ENCODE peak calls at places on chromosomes 4 and X, in five cellular contexts. X is A549, O is body of pancreas, B is heart left ventricle, L is HCT116. C is an unnamed sample.

GRCh38 chrX:86033385-86033784 is 14.0 kb downstream of the CHM start:
- DNase-seq in X (no peak), O (no peak), B (no peak), L (no peak), C (no peak)

GRCh38 chr4:89303177-89303576 is 4.4 kb downstream of the GPRIN3 start:
- DNase-seq in X (peak; percentile 91), O (peak; percentile 53), B (peak; percentile 58), L (no peak), C (no peak)

GRCh38 chrX:116823677-116824076 is 360.9 kb upstream of the CT83 start:
- DNase-seq in X (no peak), O (no peak), B (no peak), L (no peak), C (no peak)

GRCh38 chr4:146646601-146647000 is 7.9 kb downstream of the POU4F2 start:
- DNase-seq in X (no peak), O (no peak), B (no peak), L (no peak), C (no peak)

GRCh38 chrX:107676559-107677378 is 48.5 kb downstream of the PRPS1 start:
- DNase-seq in X (peak; percentile 88), O (peak; percentile 83), B (peak; percentile 82), L (peak; percentile 78), C (peak; percentile 77)

GRCh38 chr4:179097741-179098140 is 1655.5 kb upstream of the AGA start:
- DNase-seq in X (no peak), O (peak; percentile 5), B (no peak), L (no peak), C (no peak)

GRCh38 chr4:147786031-147786430 is 54.1 kb downstream of the ARHGAP10 start:
- DNase-seq in X (no peak), O (no peak), B (no peak), L (no peak), C (no peak)

GRCh38 chr4:69025191-69025998 is 70.9 kb upstream of the UGT2B7 start:
- DNase-seq in X (peak; percentile 50), O (peak; percentile 51), B (no peak), L (peak; percentile 2), C (no peak)

GRCh38 chrX:313546-313945 is 5.0 kb downstream of the GTPBP6 start:
- DNase-seq in X (no peak), O (no peak), B (no peak), L (no peak), C (no peak)

GRCh38 chrX:789096-789495 is 158.5 kb downstream of the SHOX start:
- DNase-seq in X (no peak), O (no peak), B (no peak), L (no peak), C (no peak)

GRCh38 chrX:48513670-48514069 is 4.9 kb downstream of the PORCN start:
- DNase-seq in X (no peak), O (no peak), B (no peak), L (no peak), C (no peak)

GRCh38 chrX:23317799-23318724 is 16.6 kb upstream of the PTCHD1 start:
- DNase-seq in X (peak; percentile 13), O (peak; percentile 30), B (no peak), L (no peak), C (no peak)

GRCh38 chrX:2192584-2193272 is 308.0 kb downstream of the DHRSX start:
- DNase-seq in X (no peak), O (no peak), B (no peak), L (no peak), C (no peak)

GRCh38 chr4:21949073-21949457 is 493 bp upstream of the KCNIP4 start:
- DNase-seq in X (no peak), O (peak; percentile 26), B (peak; percentile 8), L (no peak), C (no peak)

GRCh38 chrX:132612990-132613564 is 124.2 kb upstream of the MBNL3 start:
- DNase-seq in X (peak; percentile 23), O (peak; percentile 72), B (peak; percentile 12), L (peak; percentile 12), C (peak; percentile 56)

GRCh38 chr4:129014566-129015509 is 78.5 kb downstream of the SCLT1 start:
- DNase-seq in X (no peak), O (no peak), B (no peak), L (no peak), C (no peak)

GRCh38 chr4:188268081-188268908 is 129.1 kb downstream of the TRIML1 start:
- DNase-seq in X (no peak), O (no peak), B (no peak), L (no peak), C (no peak)

GRCh38 chr4:38621004-38621684 is 42.9 kb upstream of the KLF3 start:
- DNase-seq in X (peak; percentile 87), O (peak; percentile 60), B (no peak), L (peak; percentile 29), C (peak; percentile 67)

GRCh38 chr4:55051532-55051931 is 73.9 kb downstream of the KDR start:
- DNase-seq in X (no peak), O (no peak), B (no peak), L (no peak), C (no peak)

GRCh38 chr4:117203231-117203630 is 117.9 kb upstream of the TRAM1L1 start:
- DNase-seq in X (no peak), O (no peak), B (no peak), L (no peak), C (no peak)

GRCh38 chr4:158540125-158540907 is 18.6 kb downstream of the RXFP1 start:
- DNase-seq in X (no peak), O (no peak), B (no peak), L (no peak), C (no peak)

GRCh38 chr4:53346920-53347852 is 18.7 kb downstream of the SCFD2 start:
- DNase-seq in X (no peak), O (no peak), B (no peak), L (no peak), C (no peak)

GRCh38 chrX:40326186-40326965 is 228.6 kb upstream of the BCOR start:
- DNase-seq in X (peak; percentile 7), O (no peak), B (no peak), L (no peak), C (no peak)

GRCh38 chr4:77586953-77587383 is 18.7 kb upstream of the CXCL13 start:
- DNase-seq in X (peak; percentile 12), O (no peak), B (no peak), L (no peak), C (no peak)

DNA sequence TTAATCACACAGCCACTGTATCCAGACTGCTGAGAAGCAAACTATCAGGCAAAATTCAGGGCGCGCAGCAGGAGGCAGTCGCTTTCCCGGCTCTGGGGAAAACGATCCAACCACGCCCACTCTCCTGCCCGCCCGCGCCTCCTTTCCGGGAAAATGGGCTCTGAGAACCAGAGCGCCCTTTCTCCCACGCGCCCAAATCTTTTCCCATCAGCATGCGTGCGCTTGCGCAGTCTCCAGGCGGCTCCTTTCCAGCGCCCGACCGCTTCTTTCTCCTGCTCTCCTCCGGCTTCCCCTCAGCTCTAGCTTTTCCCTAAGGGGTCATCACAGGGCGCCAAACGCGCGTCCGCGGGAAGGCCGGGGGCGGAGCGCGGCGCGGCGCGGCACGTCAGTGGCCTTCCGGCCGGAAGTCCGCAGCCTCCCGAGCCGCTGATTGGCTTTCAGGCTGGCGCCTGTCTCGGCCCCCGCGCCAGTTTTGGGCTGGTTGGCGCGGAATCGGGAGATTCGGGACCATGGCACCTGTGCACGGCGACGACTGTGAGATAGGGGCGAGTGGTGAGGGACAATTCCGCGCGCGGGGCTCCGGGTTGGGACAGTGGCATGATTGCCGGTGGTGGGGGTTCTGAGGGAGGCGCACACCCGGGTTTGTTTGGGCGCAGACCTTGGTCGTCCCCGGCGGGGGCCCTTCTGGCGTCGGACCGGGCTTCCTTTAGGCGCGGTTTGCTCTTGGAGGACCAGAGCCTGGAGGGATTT is at the start of gene POLA1:
- DNase-seq in X (peak; percentile 97), O (peak; percentile 94), B (peak; percentile 92), L (peak; percentile 91), C (peak; percentile 91)
- TF ChIP-seq POLR2A in X (peak; percentile 45), O (peak; percentile 48), B (peak; percentile 23), L (no peak), C (no peak)

GRCh38 chr4:127782275-127783025 is at the start of gene HSPA4L:
- DNase-seq in X (peak; percentile 72), O (peak; percentile 62), B (peak; percentile 61), L (peak; percentile 63), C (peak; percentile 39)
- TF ChIP-seq POLR2A in X (peak; percentile 78), O (peak; percentile 96), B (peak; percentile 74), L (peak; percentile 91), C (no peak)

DNA sequence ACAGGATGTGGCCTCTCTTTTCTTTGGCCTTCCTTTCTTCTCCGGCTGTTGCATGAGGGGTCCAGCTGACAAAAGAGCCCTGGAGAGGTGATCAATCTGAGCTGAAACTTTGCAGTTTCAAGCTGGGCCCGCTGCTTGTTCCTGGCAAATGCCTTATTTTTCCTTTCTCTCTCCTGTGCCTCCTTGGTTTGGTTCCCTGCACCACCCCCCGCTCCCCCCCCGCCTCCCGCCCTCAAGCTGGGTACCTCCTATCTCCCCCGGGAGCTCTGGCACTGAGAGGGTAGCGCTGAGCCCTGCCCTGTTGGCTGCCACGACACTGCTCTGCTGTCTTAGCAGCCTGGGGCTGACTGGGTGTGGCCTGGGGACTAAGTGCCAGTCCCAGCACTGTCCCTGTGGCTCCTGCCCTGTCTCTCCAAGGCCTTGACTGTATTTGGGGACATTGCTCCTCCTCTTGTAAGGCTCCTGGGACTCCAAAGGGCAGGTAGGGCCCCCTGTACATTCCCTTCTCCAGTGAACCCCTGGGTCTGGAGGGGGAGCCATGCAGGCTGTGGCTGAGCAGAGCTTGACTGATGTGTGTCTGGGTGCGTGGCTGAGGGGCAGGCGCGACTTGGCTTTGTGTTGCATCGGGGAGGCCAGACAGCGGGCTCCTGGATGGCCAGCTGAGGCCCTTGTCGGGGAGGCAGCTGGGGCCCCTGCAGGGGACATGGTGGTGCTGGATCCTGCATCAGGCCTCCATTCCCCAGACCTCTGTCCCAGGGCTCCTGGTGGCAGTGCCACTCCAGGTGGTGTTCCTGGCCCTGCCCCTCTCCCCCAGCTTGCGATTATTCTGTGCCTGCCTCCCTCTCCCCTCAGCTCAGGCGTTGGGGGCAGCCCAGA is 1.1 kb downstream of the PLXNA3 start:
- DNase-seq in X (no peak), O (peak; percentile 54), B (no peak), L (no peak), C (peak; percentile 42)
- TF ChIP-seq POLR2A in X (no peak), O (no peak), B (no peak), L (no peak), C (no peak)

DNA sequence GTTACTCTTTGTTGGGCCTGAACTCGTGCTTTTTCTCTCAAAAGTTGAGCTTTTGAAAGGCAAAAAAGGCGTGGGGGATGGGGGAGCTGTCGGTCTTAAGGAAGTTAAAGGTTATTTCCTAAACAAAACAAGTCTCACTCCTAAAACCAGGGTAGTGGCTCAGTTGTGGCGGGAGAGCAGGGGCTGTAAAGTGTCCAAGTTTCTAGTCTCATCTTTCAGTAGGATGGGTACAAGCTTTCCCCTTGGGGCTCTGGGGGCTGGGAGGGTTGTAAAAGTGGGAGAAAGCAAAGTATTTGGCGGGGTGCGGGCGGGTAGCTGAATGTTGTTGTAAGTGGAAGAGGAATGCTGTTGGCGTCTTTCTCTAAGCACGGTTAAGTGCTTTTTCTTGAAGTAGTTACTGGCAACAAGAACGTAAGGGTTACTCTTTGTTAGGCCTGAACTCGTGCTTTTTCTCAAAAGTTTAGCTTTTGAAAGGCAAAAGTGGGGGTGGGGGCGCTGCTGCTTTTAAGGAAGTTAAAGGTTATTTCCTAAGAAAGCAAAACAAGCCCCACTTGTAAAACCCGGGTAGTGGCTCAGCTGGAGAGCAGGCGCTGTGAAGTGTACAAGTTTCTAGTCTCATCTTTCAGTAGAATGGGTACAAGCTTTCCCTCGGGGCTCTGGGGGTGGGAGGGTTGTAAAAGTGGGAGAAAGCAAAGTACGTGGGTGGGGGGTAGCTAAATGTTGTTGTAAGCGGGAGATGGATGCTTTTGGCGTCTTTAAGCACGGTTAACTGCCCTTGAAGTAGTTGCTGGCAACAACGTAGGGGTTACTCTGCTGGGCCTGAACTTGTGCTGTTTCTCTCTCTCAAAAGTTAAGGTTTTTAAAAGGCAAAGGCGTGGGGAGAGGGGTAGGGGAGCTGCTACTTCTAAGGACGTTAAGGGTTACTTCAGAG is 1.1 kb upstream of the WDR1 start:
- DNase-seq in X (no peak), O (no peak), B (peak; percentile 24), L (no peak), C (no peak)
- TF ChIP-seq POLR2A in X (no peak), O (no peak), B (no peak), L (no peak), C (no peak)

GRCh38 chrX:120603707-120604358 is at the start of gene MCTS1:
- DNase-seq in X (peak; percentile 98), O (peak; percentile 90), B (peak; percentile 78), L (peak; percentile 95), C (peak; percentile 86)
- TF ChIP-seq POLR2A in X (peak; percentile 34), O (peak; percentile 83), B (peak; percentile 48), L (no peak), C (no peak)

C was measured in stomach.